ENCODE peak calls at places on chromosomes 16 and 17, in five cellular contexts. One of them, this sample, is unnamed.

GRCh38 chr17:52106638-52107261 is 51.8 kb downstream of the CA10 start:
- DNase-seq in esophagus squamous epithelium: no peak
- DNase-seq in neural progenitor cell: peak
- DNase-seq in HFF-Myc: peak
- DNase-seq in NCI-H345: peak
- DNase-seq in this sample: peak

GRCh38 chr17:58387834-58388233 is 29.5 kb downstream of the RNF43 start:
- DNase-seq in HFF-Myc: no peak
- DNase-seq in neural progenitor cell: no peak
- DNase-seq in NCI-H345: no peak
- DNase-seq in esophagus squamous epithelium: no peak
- DNase-seq in this sample: no peak

GRCh38 chr17:57916925-57917858 is 38.0 kb downstream of the CUEDC1 start:
- DNase-seq in HFF-Myc: no peak
- DNase-seq in NCI-H345: peak
- DNase-seq in neural progenitor cell: no peak
- DNase-seq in esophagus squamous epithelium: no peak
- DNase-seq in this sample: peak

GRCh38 chr17:38705523-38705802 is 390 bp downstream of the MLLT6 start:
- DNase-seq in HFF-Myc: no peak
- DNase-seq in neural progenitor cell: no peak
- DNase-seq in esophagus squamous epithelium: no peak
- DNase-seq in NCI-H345: no peak
- DNase-seq in this sample: no peak

GRCh38 chr17:58278661-58279015 is 2.1 kb downstream of the MPO start:
- DNase-seq in HFF-Myc: no peak
- DNase-seq in NCI-H345: no peak
- DNase-seq in neural progenitor cell: no peak
- DNase-seq in esophagus squamous epithelium: no peak
- DNase-seq in this sample: no peak

GRCh38 chr16:23408242-23409201 is 44.5 kb downstream of the COG7 start:
- DNase-seq in esophagus squamous epithelium: no peak
- DNase-seq in HFF-Myc: peak
- DNase-seq in neural progenitor cell: peak
- DNase-seq in NCI-H345: peak
- DNase-seq in this sample: peak

GRCh38 chr17:11251561-11252107 is 10.6 kb downstream of the SHISA6 start:
- DNase-seq in HFF-Myc: no peak
- DNase-seq in NCI-H345: no peak
- DNase-seq in esophagus squamous epithelium: no peak
- DNase-seq in neural progenitor cell: no peak
- DNase-seq in this sample: no peak

GRCh38 chr17:82881900-82882714 is 42.3 kb upstream of the ZNF750 start:
- DNase-seq in HFF-Myc: no peak
- DNase-seq in NCI-H345: no peak
- DNase-seq in neural progenitor cell: no peak
- DNase-seq in esophagus squamous epithelium: no peak
- DNase-seq in this sample: no peak

GRCh38 chr17:31388770-31389672 is 2.5 kb upstream of the RAB11FIP4 start:
- DNase-seq in NCI-H345: peak
- DNase-seq in esophagus squamous epithelium: no peak
- DNase-seq in HFF-Myc: no peak
- DNase-seq in neural progenitor cell: peak
- DNase-seq in this sample: no peak

GRCh38 chr16:13351651-13352217 is 450.3 kb downstream of the SHISA9 start:
- DNase-seq in HFF-Myc: no peak
- DNase-seq in NCI-H345: peak
- DNase-seq in esophagus squamous epithelium: no peak
- DNase-seq in neural progenitor cell: no peak
- DNase-seq in this sample: no peak